ENCODE peak calls at places on chromosomes 16 and 17, in five cellular contexts. K is PC-3, P is HCT116, Q is A673, Y is hepatocyte. D is an unnamed sample. For H3K27me3, the result is how much of the 10 kb centered on the place peaks cover.

GRCh38 chr17:81831957-81832607 is 1.0 kb downstream of the MCRIP1 start:
- DNase-seq in K (no peak), P (no peak), Q (peak), Y (no peak), D (no peak)

GRCh38 chr16:20865420-20866126 is 34.6 kb downstream of the DCUN1D3 start:
- DNase-seq in K (peak), P (peak), Q (no peak), Y (no peak), D (peak)

GRCh38 chr17:82380860-82381702 is 9.5 kb downstream of the UTS2R start:
- DNase-seq in K (peak), P (no peak), Q (no peak), Y (no peak), D (no peak)

GRCh38 chr17:50935201-50936124 is 69.3 kb upstream of the TOB1 start:
- DNase-seq in K (peak), P (no peak), Q (no peak), Y (no peak), D (no peak)

GRCh38 chr16:29900102-29900887 is at the start of gene ASPHD1:
- DNase-seq in K (peak), P (peak), Q (peak), Y (peak), D (peak)

GRCh38 chr16:1159973-1160772 is 7.3 kb downstream of the CACNA1H start:
- DNase-seq in K (peak), P (no peak), Q (no peak), Y (peak), D (no peak)

GRCh38 chr16:77943770-77944169 is 78.6 kb upstream of the CLEC3A start:
- DNase-seq in K (no peak), P (no peak), Q (no peak), Y (no peak), D (no peak)

GRCh38 chr17:78664476-78665384 is 87.5 kb upstream of the DNAH17 start:
- DNase-seq in K (peak), P (no peak), Q (no peak), Y (peak), D (no peak)

GRCh38 chr17:80221401-80221800 is 1.2 kb downstream of the SLC26A11 start:
- DNase-seq in K (no peak), P (no peak), Q (no peak), Y (no peak), D (no peak)

GRCh38 chr16:929227-929669 is 41.5 kb downstream of the LMF1 start:
- DNase-seq in K (no peak), P (no peak), Q (no peak), Y (no peak), D (no peak)

GRCh38 chr17:57407287-57408063 is 151.2 kb downstream of the MSI2 start:
- DNase-seq in K (peak), P (no peak), Q (no peak), Y (peak), D (peak)

GRCh38 chr16:67959520-67959919 is 8.9 kb downstream of the SLC12A4 start:
- DNase-seq in K (no peak), P (no peak), Q (no peak), Y (no peak), D (peak)

GRCh38 chr17:30290696-30291570 is 811 bp downstream of the BLMH start:
- DNase-seq in K (peak), P (no peak), Q (peak), Y (peak), D (peak)

GRCh38 chr17:63696381-63696961 is 3.5 kb downstream of the LIMD2 start:
- DNase-seq in K (peak), P (peak), Q (peak), Y (no peak), D (no peak)

GRCh38 chr16:56462064-56462796 is 10.9 kb downstream of the OGFOD1 start:
- DNase-seq in K (no peak), P (no peak), Q (no peak), Y (no peak), D (no peak)

GRCh38 chr17:78806451-78806850 is 24.4 kb upstream of the CYTH1 start:
- DNase-seq in K (peak), P (no peak), Q (peak), Y (no peak), D (no peak)

GRCh38 chr16:23368469-23368868 is 66.4 kb downstream of the SCNN1B start:
- DNase-seq in K (peak), P (peak), Q (no peak), Y (no peak), D (no peak)

GRCh38 chr16:68298907-68299515 is 11.7 kb downstream of the SLC7A6OS start:
- DNase-seq in K (peak), P (no peak), Q (peak), Y (peak), D (peak)

GRCh38 chr16:68275611-68276191 is 11.4 kb downstream of the SLC7A6 start:
- DNase-seq in K (no peak), P (no peak), Q (no peak), Y (no peak), D (no peak)

GRCh38 chr17:7380855-7381683 is at the start of gene TNK1:
- DNase-seq in K (peak), P (no peak), Q (no peak), Y (peak), D (no peak)

GRCh38 chr17:81822996-81823799 is 9.9 kb downstream of the MCRIP1 start:
- DNase-seq in K (no peak), P (no peak), Q (no peak), Y (no peak), D (no peak)

GRCh38 chr17:40019140-40019991 is 4.1 kb downstream of the CSF3 start:
- DNase-seq in K (no peak), P (no peak), Q (no peak), Y (peak), D (peak)

GRCh38 chr16:3467920-3468319 is 24.4 kb downstream of the NAA60 start:
- DNase-seq in K (peak), P (no peak), Q (peak), Y (no peak), D (peak)

GRCh38 chr17:4017377-4017776 is 53.1 kb upstream of the ATP2A3 start:
- DNase-seq in K (no peak), P (no peak), Q (no peak), Y (no peak), D (no peak)

GRCh38 chr17:36597229-36597628 is 4.2 kb upstream of the MRM1 start:
- DNase-seq in K (no peak), P (no peak), Q (no peak), Y (no peak), D (no peak)

GRCh38 chr16:3879887-3880564 is 487 bp downstream of the CREBBP start:
- DNase-seq in K (peak), P (no peak), Q (peak), Y (peak), D (peak)

GRCh38 chr16:55568151-55568693 is 1.7 kb downstream of the CAPNS2 start:
- DNase-seq in K (no peak), P (no peak), Q (no peak), Y (no peak), D (no peak)

GRCh38 chr17:78671607-78672404 is 94.6 kb upstream of the DNAH17 start:
- DNase-seq in K (no peak), P (no peak), Q (no peak), Y (no peak), D (peak)

GRCh38 chr16:52592216-52592592 is 45.3 kb upstream of the TOX3 start:
- DNase-seq in K (no peak), P (no peak), Q (no peak), Y (no peak), D (no peak)

GRCh38 chr16:20918486-20919239 is 18.1 kb downstream of the LYRM1 start:
- DNase-seq in K (no peak), P (no peak), Q (peak), Y (peak), D (peak)

GRCh38 chr17:80850817-80851216 is 140.8 kb upstream of the CHMP6 start:
- DNase-seq in K (no peak), P (no peak), Q (no peak), Y (no peak), D (peak)

GRCh38 chr17:15341966-15342365 is 569 bp upstream of the TEKT3 start:
- DNase-seq in K (no peak), P (no peak), Q (no peak), Y (no peak), D (no peak)
- TF ChIP-seq EZH2 in K (no peak), P (no peak), Q (no peak), Y (no peak), D (no peak)

DNA sequence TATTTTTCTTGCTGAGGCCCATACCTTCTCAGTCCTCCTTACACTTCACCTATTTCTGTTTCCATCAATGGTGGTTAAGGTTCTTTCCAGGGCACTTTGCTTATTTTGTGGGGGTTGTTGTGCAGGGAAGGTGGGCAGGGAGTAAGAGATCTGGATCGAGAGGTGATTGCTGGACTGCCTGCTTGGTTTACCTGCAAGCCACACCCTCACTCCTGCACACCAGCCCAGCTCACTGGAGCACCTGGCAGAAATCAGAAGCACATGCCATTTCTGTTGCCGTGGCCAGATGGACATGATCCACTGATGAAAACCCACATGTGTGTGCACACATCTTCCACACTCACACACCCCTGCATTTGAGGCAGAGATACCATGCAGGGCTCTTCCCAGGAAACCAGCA is 50.4 kb downstream of the ASIC2 start:
- DNase-seq in K (no peak), P (no peak), Q (no peak), Y (no peak), D (no peak)
- H3K27me3 ChIP-seq in K (under half), P (under half), Q (under half), Y (under half), D (under half)

GRCh38 chr17:76748657-76749056 is 10.7 kb downstream of the MFSD11 start:
- DNase-seq in K (no peak), P (no peak), Q (no peak), Y (no peak), D (no peak)

GRCh38 chr17:76752006-76752405 is 14.1 kb downstream of the MFSD11 start:
- DNase-seq in K (no peak), P (no peak), Q (no peak), Y (no peak), D (no peak)

GRCh38 chr17:76755285-76755684 is 17.4 kb downstream of the MFSD11 start:
- DNase-seq in K (no peak), P (no peak), Q (no peak), Y (no peak), D (no peak)

GRCh38 chr17:76751416-76751993 is 13.6 kb downstream of the MFSD11 start:
- DNase-seq in K (no peak), P (no peak), Q (no peak), Y (no peak), D (no peak)

DNA sequence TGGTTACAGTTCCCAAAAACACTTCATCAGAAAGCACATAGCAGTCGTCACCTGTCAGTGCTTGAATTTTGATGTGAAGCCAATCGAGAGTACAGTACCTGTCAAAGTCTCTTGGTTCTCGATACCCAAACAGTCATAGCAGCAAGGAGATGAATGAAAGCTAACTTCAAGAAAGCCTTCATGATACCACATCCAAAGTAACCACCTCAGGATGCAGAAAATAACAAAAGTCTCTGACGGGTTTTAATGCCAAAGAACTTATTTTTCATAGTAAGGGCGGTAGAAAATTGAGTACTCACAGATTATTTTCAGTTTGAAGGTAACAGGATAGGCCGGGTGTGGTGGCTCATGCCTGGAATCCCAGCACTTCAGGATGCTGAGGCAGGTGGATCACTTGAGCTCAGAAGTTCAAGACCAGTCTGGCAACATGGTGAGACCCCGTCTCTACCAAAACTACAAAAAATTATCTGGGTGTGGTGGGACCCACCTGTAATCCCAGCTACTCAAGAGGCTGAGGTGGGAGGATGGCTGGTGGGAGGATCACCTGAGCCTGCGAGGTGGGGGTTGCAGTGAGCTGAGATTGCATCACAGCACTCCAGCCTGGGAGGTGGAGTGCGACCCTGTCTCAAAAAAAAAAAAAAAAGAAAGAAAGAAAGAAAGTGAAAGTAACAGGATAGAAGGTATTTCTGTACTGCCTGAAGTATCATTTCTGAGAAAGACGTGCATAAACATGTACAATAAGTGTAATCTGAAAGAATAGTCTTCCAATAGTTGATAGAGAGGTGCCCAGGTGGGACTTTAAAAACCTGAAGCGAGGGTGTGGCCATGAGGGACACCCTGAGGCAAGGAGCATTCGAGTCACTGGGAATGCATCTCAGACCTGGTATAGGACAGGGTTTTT is 15.4 kb downstream of the MFSD11 start:
- DNase-seq in K (peak), P (no peak), Q (no peak), Y (no peak), D (no peak)
- TF ChIP-seq EZH2 in K (no peak), P (no peak), Q (no peak), Y (no peak), D (no peak)

GRCh38 chr17:41762391-41762790 is 24.1 kb downstream of the JUP start:
- DNase-seq in K (no peak), P (no peak), Q (no peak), Y (no peak), D (no peak)
- H3K27me3 ChIP-seq in K (under half), P (under half), Q (under half), Y (under half), D (under half)

DNA sequence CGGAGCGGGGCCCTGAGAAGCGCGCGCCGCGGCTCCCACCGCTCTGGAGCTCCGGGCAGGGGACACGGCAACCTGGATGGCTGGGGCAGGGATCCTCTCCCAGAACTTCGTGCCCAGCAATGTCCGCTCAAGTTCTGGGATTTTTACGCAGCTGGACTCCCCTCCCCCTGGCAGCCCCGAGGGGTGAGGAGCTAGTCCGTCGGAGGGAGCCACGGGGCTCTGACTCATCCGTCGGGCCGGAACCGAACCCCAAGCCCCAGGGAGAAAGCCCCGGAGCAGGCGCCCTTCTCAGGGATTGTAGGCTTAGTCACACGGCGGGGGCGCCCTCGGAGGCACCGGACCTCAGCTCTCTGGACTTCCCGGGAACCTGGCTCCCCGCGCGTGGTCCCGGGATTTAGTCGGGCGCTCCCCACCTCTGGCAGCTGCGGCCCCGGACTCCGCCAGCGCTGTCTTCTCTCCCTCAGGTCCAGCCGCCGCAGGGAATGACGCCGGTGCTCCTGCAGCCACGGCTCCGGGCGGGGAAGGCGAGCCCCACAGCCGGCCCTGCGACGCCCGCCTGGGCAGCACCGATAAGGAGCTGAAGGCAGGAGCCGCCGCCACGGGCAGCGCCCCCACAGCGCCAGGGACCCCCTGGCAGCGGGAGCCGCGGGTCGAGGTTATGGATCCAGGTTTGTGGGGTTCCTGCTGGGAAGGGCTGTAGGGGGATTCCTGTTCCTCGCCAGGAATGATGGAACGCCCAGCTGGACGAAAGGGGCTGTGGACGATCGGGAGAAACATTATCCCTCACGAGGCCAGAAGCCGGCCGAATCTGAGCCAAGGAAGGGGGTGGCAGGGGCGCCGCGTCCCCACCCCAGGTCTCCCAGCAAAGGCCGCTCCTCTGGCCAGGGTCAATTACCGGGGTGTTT is 830 bp downstream of the SPHK1 start:
- DNase-seq in K (peak), P (no peak), Q (peak), Y (peak), D (peak)
- TF ChIP-seq EZH2 in K (no peak), P (no peak), Q (peak), Y (peak), D (no peak)